ENCODE peak calls at places on chromosomes 3 and 15, in five cellular contexts. L is tibial artery, Y is astrocyte of the hippocampus, D is activated gamma-delta T cell treated with Interleukin-2 at 50 U/mL for 16 hours, J is M059J. M is an unnamed sample.

GRCh38 chr15:91291673-91292072 is 191.6 kb downstream of the SV2B start:
- DNase-seq in L (no peak), Y (no peak), D (no peak), J (no peak), M (no peak)

GRCh38 chr3:73759290-73759689 is 134.5 kb upstream of the PDZRN3 start:
- DNase-seq in L (no peak), Y (no peak), D (no peak), J (no peak), M (no peak)

GRCh38 chr15:91752081-91752810 is 101.3 kb upstream of the SLCO3A1 start:
- DNase-seq in L (no peak), Y (no peak), D (no peak), J (no peak), M (no peak)

GRCh38 chr3:161217496-161217895 is 3.6 kb upstream of the NMD3 start:
- DNase-seq in L (no peak), Y (peak; percentile 33), D (no peak), J (peak; percentile 89), M (no peak)

GRCh38 chr15:56683925-56684324 is 49.4 kb downstream of the ZNF280D start:
- DNase-seq in L (no peak), Y (no peak), D (no peak), J (no peak), M (no peak)

GRCh38 chr3:159775372-159775961 is 213.2 kb upstream of the IL12A start:
- DNase-seq in L (peak; percentile 88), Y (peak; percentile 89), D (no peak), J (peak; percentile 96), M (no peak)

GRCh38 chr3:190012314-190012782 is 108.3 kb downstream of the P3H2 start:
- DNase-seq in L (no peak), Y (peak; percentile 84), D (no peak), J (peak; percentile 96), M (no peak)

GRCh38 chr15:25134546-25134945 is 179.8 kb downstream of the SNRPN start:
- DNase-seq in L (no peak), Y (peak; percentile 7), D (no peak), J (no peak), M (no peak)

M was measured in GM06990.